ENCODE peak calls at places on chromosomes 16 and 17, in four cellular contexts. Z, G, E and H are unnamed samples.

GRCh38 chr17:7394452-7395191 is at the start of gene PLSCR3:
- DNase-seq in G (peak; percentile 76), E (peak; percentile 76), Z (peak; percentile 89), H (peak; percentile 79)

GRCh38 chr16:4947722-4948503 is 10.2 kb upstream of the SEC14L5 start:
- DNase-seq in E (no peak), Z (peak; percentile 75), G (no peak), H (no peak)

GRCh38 chr16:74752258-74752657 is 22.4 kb downstream of the FA2H start:
- DNase-seq in E (no peak), Z (no peak), G (no peak), H (no peak)

GRCh38 chr16:54602666-54603065 is 316.1 kb upstream of the IRX3 start:
- DNase-seq in G (no peak), Z (no peak), E (no peak), H (no peak)

GRCh38 chr16:85891033-85891775 is 7.8 kb upstream of the IRF8 start:
- DNase-seq in E (peak; percentile 81), G (no peak), Z (no peak), H (peak; percentile 82)

GRCh38 chr17:33258291-33258690 is 34.8 kb downstream of the ASIC2 start:
- DNase-seq in E (no peak), Z (no peak), G (no peak), H (no peak)

GRCh38 chr17:33688771-33689170 is 395.7 kb upstream of the ASIC2 start:
- DNase-seq in Z (no peak), G (no peak), E (no peak), H (no peak)

GRCh38 chr17:29069526-29070041 is 26.6 kb downstream of the PIPOX start:
- DNase-seq in Z (peak; percentile 86), G (no peak), E (no peak), H (peak; percentile 75)

GRCh38 chr17:31621566-31621965 is 230.1 kb downstream of the RAB11FIP4 start:
- DNase-seq in E (no peak), G (no peak), Z (no peak), H (no peak)

GRCh38 chr17:80622170-80622466 is 77.5 kb downstream of the RPTOR start:
- DNase-seq in E (no peak), Z (no peak), G (no peak), H (no peak)

GRCh38 chr17:231966-232807 is 50.7 kb upstream of the DOC2B start:
- DNase-seq in E (no peak), G (no peak), Z (no peak), H (no peak)

GRCh38 chr16:72680732-72681131 is 367.2 kb downstream of the ZFHX3 start:
- DNase-seq in G (no peak), E (no peak), Z (no peak), H (no peak)
- TF ChIP-seq CTCF in G (no peak), E (no peak), Z (no peak), H (no peak)

DNA sequence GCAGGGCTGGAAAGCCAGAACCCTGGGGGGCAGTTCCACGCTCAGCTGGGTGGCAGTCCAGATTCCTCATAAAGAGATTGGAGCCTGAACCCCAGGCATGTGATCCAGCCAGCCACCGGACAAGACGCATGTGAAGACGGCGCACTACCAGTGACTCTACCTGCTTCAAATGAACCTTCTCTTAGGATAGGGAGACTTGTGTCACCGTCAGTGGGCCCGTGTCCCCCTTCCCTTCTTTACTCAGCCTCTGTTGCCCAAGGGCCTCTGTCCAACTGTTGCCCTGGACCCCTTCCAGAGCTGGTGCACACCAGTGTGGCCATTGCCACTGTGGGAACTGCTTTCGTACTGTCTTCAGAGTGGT is 18.2 kb downstream of the CLUAP1 start:
- DNase-seq in G (no peak), Z (no peak), E (no peak), H (no peak)
- H3K27ac ChIP-seq in G (no peak overlapping the region), Z (no peak overlapping the region), E (peak overlapping the region; percentile 41), H (no peak overlapping the region)

GRCh38 chr16:82583415-82583814 is 43.4 kb upstream of the CDH13 start:
- DNase-seq in E (no peak), Z (no peak), G (no peak), H (no peak)

GRCh38 chr16:82584553-82585152 is 42.1 kb upstream of the CDH13 start:
- DNase-seq in E (no peak), G (no peak), Z (no peak), H (no peak)

GRCh38 chr16:82586130-82586529 is 40.6 kb upstream of the CDH13 start:
- DNase-seq in E (no peak), G (no peak), Z (no peak), H (no peak)

GRCh38 chr16:82587289-82587688 is 39.5 kb upstream of the CDH13 start:
- DNase-seq in G (no peak), Z (no peak), E (no peak), H (no peak)

DNA sequence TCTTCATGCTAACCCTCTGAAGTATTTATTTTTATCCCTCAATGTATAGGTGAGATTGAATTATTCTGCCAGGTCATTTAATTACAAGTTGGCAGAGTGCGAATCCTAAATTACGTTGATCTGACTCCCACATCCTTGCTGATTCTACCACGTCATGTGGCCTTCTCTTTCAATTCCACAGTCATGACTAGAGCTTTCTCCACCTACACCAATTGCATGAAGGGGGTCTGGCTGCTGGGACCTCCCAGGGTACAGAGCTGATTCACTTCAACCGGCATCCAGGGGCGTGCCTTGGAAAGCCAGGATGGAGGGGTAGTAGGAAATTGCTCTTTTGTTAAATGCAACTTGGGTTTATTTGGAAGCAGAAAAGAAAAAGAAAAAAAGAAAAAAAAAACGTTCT is 41.1 kb upstream of the CDH13 start:
- DNase-seq in Z (no peak), G (no peak), E (no peak), H (no peak)
- TF ChIP-seq CTCF in Z (no peak), G (no peak), E (no peak), H (no peak)

GRCh38 chr17:61221181-61221580 is 178.5 kb upstream of the TBX2 start:
- DNase-seq in G (no peak), E (no peak), Z (no peak), H (no peak)

GRCh38 chr17:61219460-61219859 is 180.2 kb upstream of the TBX2 start:
- DNase-seq in G (no peak), Z (no peak), E (no peak), H (no peak)

GRCh38 chr17:61223725-61224124 is 175.9 kb upstream of the TBX2 start:
- DNase-seq in Z (no peak), E (no peak), G (no peak), H (no peak)

GRCh38 chr17:61225178-61225577 is 174.5 kb upstream of the TBX2 start:
- DNase-seq in G (no peak), Z (no peak), E (no peak), H (no peak)

GRCh38 chr17:61221597-61222471 is 177.8 kb upstream of the TBX2 start:
- DNase-seq in Z (no peak), G (no peak), E (no peak), H (no peak)
- H3K27ac ChIP-seq in Z (no peak overlapping the region), G (no peak overlapping the region), E (no peak overlapping the region), H (no peak overlapping the region)

DNA sequence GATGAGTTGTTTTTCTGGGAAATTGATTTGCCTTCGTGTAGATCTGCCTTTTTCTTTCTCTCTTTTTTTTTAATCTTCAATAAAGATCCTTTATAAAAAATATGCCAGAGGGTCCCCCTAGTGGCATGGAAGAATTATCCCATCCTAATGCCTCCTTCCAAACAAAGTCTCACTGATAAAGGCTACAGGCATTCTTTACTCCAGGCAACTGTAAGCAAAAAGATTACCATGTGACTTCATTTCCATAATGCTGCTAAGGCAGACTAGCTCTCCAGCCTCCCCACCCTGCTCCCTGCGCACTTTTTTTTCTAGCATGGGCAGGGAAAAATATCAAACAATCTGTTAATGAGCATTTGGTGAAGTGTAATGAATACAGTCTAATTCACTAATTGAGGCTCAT is 220.2 kb upstream of the CDH8 start:
- DNase-seq in E (no peak), Z (peak; percentile 67), G (no peak), H (peak; percentile 45)
- TF ChIP-seq CTCF in E (peak; percentile 40), Z (peak; percentile 48), G (no peak), H (peak; percentile 30)

GRCh38 chr17:57597531-57598453 is 147.3 kb downstream of the CCDC182 start:
- DNase-seq in Z (peak; percentile 90), G (no peak), E (peak; percentile 85), H (peak; percentile 62)
- H3K27ac ChIP-seq in Z (no peak overlapping the region), G (no peak overlapping the region), E (peak overlapping the region; percentile 38), H (peak overlapping the region; percentile 49)

DNA sequence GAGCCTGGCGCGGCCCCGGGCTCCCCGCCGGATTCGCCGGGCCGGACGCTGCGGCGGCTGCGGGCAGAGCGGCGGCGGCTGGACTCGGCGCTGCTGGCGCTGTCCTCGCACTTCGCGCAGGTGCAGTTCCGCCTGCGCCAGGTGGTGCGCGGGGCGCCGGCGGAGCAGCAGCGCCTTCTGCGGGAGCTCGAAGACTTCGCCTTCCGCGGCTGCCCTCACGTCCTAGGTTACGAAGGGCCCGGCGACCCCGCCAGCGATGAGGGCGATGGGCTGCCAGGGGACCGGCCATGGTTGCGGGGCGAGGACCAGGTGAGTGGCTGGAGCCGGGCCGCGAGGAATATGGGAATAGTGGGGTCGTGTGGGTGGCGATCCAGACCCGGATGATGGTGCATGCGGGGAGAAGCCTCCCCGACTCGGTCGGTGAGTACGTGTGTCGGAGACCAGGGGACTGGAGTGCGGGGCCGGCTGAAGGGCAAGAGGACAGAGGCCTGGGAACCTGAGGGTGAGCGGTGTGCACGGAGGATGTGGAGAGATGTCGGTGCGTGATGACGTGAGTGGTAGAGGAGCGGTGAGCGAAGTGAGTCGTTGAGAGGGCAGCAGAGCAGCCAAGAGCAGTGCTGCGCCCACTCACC is 517 bp downstream of the RUNDC1 start:
- DNase-seq in E (peak; percentile 62), Z (peak; percentile 82), G (peak; percentile 46), H (peak; percentile 65)
- TF ChIP-seq CTCF in E (no peak), Z (peak; percentile 21), G (no peak), H (peak; percentile 33)

DNA sequence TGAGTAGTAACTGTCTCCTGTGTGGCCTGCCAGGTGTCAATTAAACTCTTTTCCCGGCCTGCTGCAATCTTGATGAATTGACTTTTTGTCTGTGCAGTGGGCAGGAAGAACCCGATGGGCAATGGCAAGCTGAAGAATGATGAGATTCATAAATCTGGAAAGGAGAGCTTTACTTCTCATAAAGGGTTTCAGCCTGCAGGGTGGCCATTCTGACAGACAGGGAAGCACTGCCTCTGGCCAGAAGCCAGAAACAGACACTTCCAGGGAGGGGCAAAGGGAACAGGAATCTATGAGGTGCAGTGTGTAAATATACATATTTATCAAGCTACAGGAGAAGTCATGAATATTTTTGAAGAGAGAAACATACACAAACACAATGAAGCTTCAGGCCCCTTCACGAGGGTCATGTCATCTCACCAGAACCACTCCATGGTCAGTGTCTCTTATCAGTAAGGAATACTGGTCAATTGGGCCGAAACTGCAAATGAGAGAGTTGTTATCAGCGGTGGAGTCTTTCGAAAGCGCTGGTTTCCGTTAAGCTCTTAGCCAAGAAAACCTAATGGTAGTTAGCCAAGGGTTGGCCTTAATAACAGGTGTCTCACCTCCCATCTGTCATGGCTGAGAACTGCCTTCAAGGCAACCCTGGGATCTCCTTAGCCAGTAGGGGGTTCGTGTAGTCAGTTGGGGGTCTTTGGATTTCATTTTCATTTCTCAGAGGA is 1.3 kb upstream of the NARF start:
- DNase-seq in E (peak; percentile 16), G (no peak), Z (no peak), H (no peak)
- H3K27ac ChIP-seq in E (peak overlapping the region; percentile 92), G (peak overlapping the region; percentile 99), Z (peak overlapping the region; percentile 94), H (peak overlapping the region; percentile 98)

GRCh38 chr17:73644145-73645049 is at the start of gene SDK2:
- DNase-seq in Z (peak; percentile 49), E (no peak), G (no peak), H (peak; percentile 20)

GRCh38 chr17:73643012-73643845 is 1.0 kb downstream of the SDK2 start:
- DNase-seq in E (peak; percentile 17), Z (peak; percentile 61), G (peak; percentile 17), H (peak; percentile 42)

GRCh38 chr17:73643846-73644144 is 450 bp downstream of the SDK2 start:
- DNase-seq in Z (no peak), E (no peak), G (no peak), H (no peak)

GRCh38 chr17:73646409-73647305 is 2.4 kb upstream of the SDK2 start:
- DNase-seq in E (no peak), Z (peak; percentile 85), G (peak; percentile 10), H (peak; percentile 20)

GRCh38 chr17:73645050-73645871 is 1.0 kb upstream of the SDK2 start:
- DNase-seq in E (no peak), G (peak; percentile 26), Z (peak; percentile 75), H (peak; percentile 22)
- TF ChIP-seq CTCF in E (no peak), G (peak; percentile 14), Z (peak; percentile 35), H (peak; percentile 58)